ENCODE peak calls at places on chromosomes 4 and X, in eight cellular contexts. H is colonic mucosa, W is HCT116, O is tibial artery, B is left lung, T is psoas muscle, Z is AG04450, S is lower leg skin. J is an unnamed sample.

GRCh38 chr4:3221996-3222395 is 27.0 kb upstream of the MSANTD1 start:
- DNase-seq in H (no peak), W (no peak), O (peak), B (peak), T (peak), Z (no peak), S (no peak), J (no peak)

GRCh38 chr4:28432348-28433025 is 1571.8 kb downstream of the STIM2 start:
- DNase-seq in H (no peak), W (no peak), O (no peak), B (no peak), T (no peak), Z (no peak), S (no peak), J (no peak)

GRCh38 chr4:2064276-2064991 is 5.3 kb downstream of the NAT8L start:
- DNase-seq in H (peak), W (no peak), O (no peak), B (no peak), T (no peak), Z (no peak), S (no peak), J (no peak)

GRCh38 chrX:54808109-54808604 is 612 bp downstream of the MAGED2 start:
- DNase-seq in H (peak), W (peak), O (peak), B (peak), T (peak), Z (peak), S (peak), J (peak)

GRCh38 chr4:22496165-22496813 is 19.6 kb downstream of the ADGRA3 start:
- DNase-seq in H (no peak), W (no peak), O (no peak), B (no peak), T (no peak), Z (no peak), S (no peak), J (peak)

GRCh38 chrX:5681159-5681558 is 547.5 kb downstream of the NLGN4X start:
- DNase-seq in H (no peak), W (no peak), O (no peak), B (no peak), T (no peak), Z (no peak), S (no peak), J (peak)

GRCh38 chrX:36897690-36898089 is 110.5 kb upstream of the FAM47C start:
- DNase-seq in H (no peak), W (no peak), O (no peak), B (no peak), T (no peak), Z (no peak), S (no peak), J (no peak)

GRCh38 chrX:1390621-1391369 is 1.1 kb downstream of the SLC25A6 start:
- DNase-seq in H (no peak), W (no peak), O (peak), B (peak), T (peak), Z (no peak), S (peak), J (no peak)

GRCh38 chrX:51336584-51336983 is 4.0 kb downstream of the NUDT10 start:
- DNase-seq in H (no peak), W (peak), O (no peak), B (no peak), T (no peak), Z (no peak), S (no peak), J (peak)

GRCh38 chr4:103075435-103075893 is 1.1 kb downstream of the SLC9B2 start:
- DNase-seq in H (no peak), W (peak), O (no peak), B (no peak), T (no peak), Z (no peak), S (no peak), J (peak)

GRCh38 chr4:188107931-188108843 is 1.2 kb downstream of the TRIML2 start:
- DNase-seq in H (no peak), W (peak), O (no peak), B (no peak), T (no peak), Z (no peak), S (no peak), J (peak)

GRCh38 chrX:151985955-151986354 is 11.5 kb upstream of the GABRE start:
- DNase-seq in H (peak), W (no peak), O (peak), B (no peak), T (no peak), Z (no peak), S (peak), J (peak)

GRCh38 chrX:51899741-51900140 is 6.3 kb downstream of the MAGED1 start:
- DNase-seq in H (no peak), W (no peak), O (no peak), B (no peak), T (no peak), Z (no peak), S (no peak), J (peak)

GRCh38 chrX:29858714-29859113 is 356.6 kb upstream of the MAGEB2 start:
- DNase-seq in H (no peak), W (no peak), O (no peak), B (no peak), T (no peak), Z (peak), S (no peak), J (peak)

GRCh38 chrX:139204903-139205667 is 325.5 kb upstream of the F9 start:
- DNase-seq in H (peak), W (no peak), O (no peak), B (no peak), T (peak), Z (no peak), S (peak), J (peak)

GRCh38 chr4:159390648-159391047 is 287.8 kb downstream of the RAPGEF2 start:
- DNase-seq in H (no peak), W (peak), O (no peak), B (no peak), T (no peak), Z (peak), S (no peak), J (peak)

GRCh38 chr4:151206241-151207005 is 70.5 kb upstream of the PRSS48 start:
- DNase-seq in H (no peak), W (no peak), O (no peak), B (no peak), T (no peak), Z (no peak), S (no peak), J (no peak)

GRCh38 chrX:82163701-82164100 is 961.8 kb downstream of the SH3BGRL start:
- DNase-seq in H (no peak), W (no peak), O (no peak), B (no peak), T (no peak), Z (no peak), S (no peak), J (peak)

GRCh38 chrX:118199997-118200396 is 83.4 kb upstream of the KLHL13 start:
- DNase-seq in H (no peak), W (no peak), O (no peak), B (no peak), T (no peak), Z (no peak), S (no peak), J (no peak)

GRCh38 chrX:120697053-120697452 is 67.2 kb upstream of the C1GALT1C1 start:
- DNase-seq in H (no peak), W (no peak), O (no peak), B (no peak), T (no peak), Z (no peak), S (no peak), J (no peak)

GRCh38 chr4:106868381-106869035 is 167.6 kb downstream of the DKK2 start:
- DNase-seq in H (no peak), W (peak), O (no peak), B (no peak), T (no peak), Z (no peak), S (no peak), J (peak)

GRCh38 chr4:53674891-53675290 is 83.6 kb upstream of the LNX1 start:
- DNase-seq in H (no peak), W (no peak), O (no peak), B (no peak), T (no peak), Z (no peak), S (no peak), J (no peak)

GRCh38 chr4:10237131-10237530 is 120.5 kb upstream of the WDR1 start:
- DNase-seq in H (no peak), W (no peak), O (no peak), B (no peak), T (no peak), Z (no peak), S (no peak), J (no peak)

GRCh38 chr4:86055898-86056297 is 304.0 kb downstream of the MAPK10 start:
- DNase-seq in H (no peak), W (peak), O (no peak), B (no peak), T (no peak), Z (no peak), S (no peak), J (no peak)

GRCh38 chrX:96436105-96436504 is 248.5 kb upstream of the DIAPH2 start:
- DNase-seq in H (no peak), W (no peak), O (no peak), B (no peak), T (no peak), Z (peak), S (no peak), J (peak)

GRCh38 chrX:49840679-49841078 is 11.6 kb downstream of the PAGE4 start:
- DNase-seq in H (peak), W (peak), O (no peak), B (peak), T (peak), Z (no peak), S (no peak), J (peak)

GRCh38 chr4:105145913-105146285 is 777 bp upstream of the TET2 start:
- DNase-seq in H (peak), W (no peak), O (peak), B (peak), T (no peak), Z (no peak), S (peak), J (no peak)

GRCh38 chr4:139300431-139301142 is 718 bp upstream of the NAA15 start:
- DNase-seq in H (peak), W (no peak), O (no peak), B (no peak), T (no peak), Z (no peak), S (no peak), J (peak)

GRCh38 chr4:121011780-121012340 is 60.5 kb downstream of the NDNF start:
- DNase-seq in H (no peak), W (no peak), O (no peak), B (no peak), T (no peak), Z (no peak), S (no peak), J (no peak)

GRCh38 chr4:69057620-69058409 is 38.5 kb upstream of the UGT2B7 start:
- DNase-seq in H (peak), W (no peak), O (no peak), B (no peak), T (no peak), Z (no peak), S (no peak), J (no peak)

GRCh38 chr4:24971192-24971591 is 58.4 kb upstream of the CCDC149 start:
- DNase-seq in H (no peak), W (no peak), O (no peak), B (no peak), T (no peak), Z (no peak), S (no peak), J (no peak)

GRCh38 chr4:67700119-67700873 is 659 bp downstream of the UBA6 start:
- DNase-seq in H (no peak), W (no peak), O (no peak), B (no peak), T (no peak), Z (no peak), S (no peak), J (peak)

GRCh38 chr4:105944535-105944934 is 49.3 kb downstream of the NPNT start:
- DNase-seq in H (no peak), W (no peak), O (no peak), B (no peak), T (no peak), Z (no peak), S (no peak), J (peak)

GRCh38 chr4:184118516-184118915 is 99.2 kb downstream of the ENPP6 start:
- DNase-seq in H (no peak), W (no peak), O (no peak), B (no peak), T (no peak), Z (no peak), S (no peak), J (no peak)

GRCh38 chrX:118603981-118604380 is 108.4 kb downstream of the DOCK11 start:
- DNase-seq in H (peak), W (peak), O (no peak), B (no peak), T (no peak), Z (peak), S (no peak), J (peak)

GRCh38 chrX:132413459-132413858 is 75.4 kb downstream of the MBNL3 start:
- DNase-seq in H (no peak), W (peak), O (no peak), B (no peak), T (no peak), Z (no peak), S (no peak), J (no peak)

GRCh38 chrX:56728321-56728720 is 722 bp upstream of the NBDY start:
- DNase-seq in H (no peak), W (no peak), O (no peak), B (no peak), T (no peak), Z (no peak), S (no peak), J (no peak)

GRCh38 chrX:153875391-153876111 is 10.4 kb downstream of the L1CAM start:
- DNase-seq in H (peak), W (no peak), O (peak), B (peak), T (peak), Z (no peak), S (peak), J (peak)

GRCh38 chr4:27129871-27130277 is 269.2 kb downstream of the STIM2 start:
- DNase-seq in H (no peak), W (no peak), O (no peak), B (no peak), T (peak), Z (no peak), S (no peak), J (no peak)

GRCh38 chr4:99202536-99202935 is 16.5 kb downstream of the ADH6 start:
- DNase-seq in H (no peak), W (no peak), O (no peak), B (no peak), T (no peak), Z (no peak), S (no peak), J (peak)

GRCh38 chr4:99207069-99207743 is 11.8 kb downstream of the ADH6 start:
- DNase-seq in H (no peak), W (no peak), O (no peak), B (no peak), T (no peak), Z (no peak), S (no peak), J (no peak)

GRCh38 chr4:99202094-99202493 is 17.0 kb downstream of the ADH6 start:
- DNase-seq in H (no peak), W (no peak), O (no peak), B (no peak), T (no peak), Z (no peak), S (no peak), J (no peak)

GRCh38 chr4:99207911-99208718 is 10.9 kb downstream of the ADH6 start:
- DNase-seq in H (no peak), W (no peak), O (no peak), B (no peak), T (no peak), Z (no peak), S (no peak), J (peak)

DNA sequence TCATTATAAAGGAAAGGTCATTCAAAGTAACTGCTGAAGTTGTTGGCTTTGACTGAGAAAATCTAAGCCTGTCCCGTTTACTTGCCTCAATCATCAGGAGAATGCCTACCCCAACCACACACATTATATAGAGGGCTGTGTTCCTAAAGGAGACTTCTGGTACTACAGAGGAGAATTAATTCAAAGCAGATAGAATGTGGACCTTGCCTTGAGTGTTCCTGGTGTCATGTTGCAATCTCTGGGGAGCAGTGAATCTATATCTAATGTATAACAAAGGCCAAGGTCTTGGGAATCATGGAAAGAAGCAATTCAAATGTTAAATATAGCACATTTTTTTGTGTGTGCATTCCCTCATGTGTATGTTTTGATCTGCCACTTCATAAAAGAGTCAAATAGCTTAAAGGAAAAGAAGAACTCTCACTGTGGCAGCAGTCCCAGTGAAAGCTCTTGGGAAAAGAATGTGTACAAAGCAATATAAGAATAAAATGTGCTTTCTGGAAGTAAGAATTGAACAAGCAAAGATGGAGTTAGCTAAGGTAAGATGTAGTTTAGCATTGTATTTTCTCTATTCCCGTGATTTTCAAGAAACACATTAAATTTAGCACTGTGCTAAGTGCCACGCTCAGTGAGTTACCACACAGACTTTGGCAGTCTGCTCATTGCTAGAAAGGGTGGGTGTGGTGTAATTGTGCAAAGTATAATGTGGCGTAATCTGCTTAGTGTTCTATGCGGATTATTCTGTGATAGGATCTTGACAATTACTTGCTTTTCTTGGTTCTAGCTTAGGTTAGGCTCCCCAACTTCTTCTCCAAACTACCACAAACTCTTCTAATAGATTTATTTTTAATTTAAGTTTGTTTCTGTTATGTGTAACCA is 13.7 kb downstream of the ADH6 start:
- DNase-seq in H (peak), W (no peak), O (peak), B (no peak), T (no peak), Z (no peak), S (no peak), J (peak)
- TF ChIP-seq CTCF in H (no peak), W (no peak), O (no peak), B (no peak), T (no peak), Z (no peak), S (no peak), J (peak)

DNA sequence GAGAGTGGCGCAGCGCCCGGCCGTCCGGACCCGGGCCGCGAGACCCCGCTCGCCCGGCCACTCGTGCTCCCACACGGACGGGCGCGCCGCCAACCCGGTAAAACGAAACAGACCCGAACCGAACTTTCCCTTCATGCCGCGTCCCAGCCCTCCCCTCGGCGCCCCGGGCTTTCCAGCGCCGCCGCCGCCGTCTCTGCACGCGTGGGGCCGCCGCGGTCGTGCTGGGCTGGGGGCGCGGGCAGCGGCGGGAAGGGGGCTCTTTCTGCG is 222 bp downstream of the SMAD1 start:
- DNase-seq in H (no peak), W (no peak), O (no peak), B (no peak), T (no peak), Z (no peak), S (no peak), J (no peak)
- H3K4me3 ChIP-seq in H (peak), W (peak), O (peak), B (peak), T (peak), Z (peak), S (peak), J (peak)

DNA sequence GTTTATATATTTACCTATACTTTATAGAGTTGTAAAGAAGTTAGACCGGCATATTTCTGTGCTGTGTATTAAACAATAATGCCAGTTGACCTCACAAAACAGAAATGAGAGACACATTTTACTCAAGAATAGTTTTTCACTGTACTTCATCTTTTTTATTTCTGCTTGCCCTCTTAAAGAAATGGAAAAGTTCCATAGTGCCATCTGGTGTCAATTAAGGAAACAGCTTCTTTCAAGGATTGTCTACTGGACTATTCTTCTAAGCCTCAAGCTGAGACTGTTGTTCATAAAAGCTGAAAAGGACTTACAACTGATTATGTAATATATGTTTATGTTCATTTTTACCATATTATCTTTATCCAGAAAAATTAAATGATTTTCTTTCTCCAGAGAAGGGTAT is 1523.8 kb downstream of the ARAP2 start:
- DNase-seq in H (no peak), W (peak), O (no peak), B (no peak), T (no peak), Z (no peak), S (no peak), J (peak)
- TF ChIP-seq CTCF in H (no peak), W (peak), O (no peak), B (peak), T (peak), Z (peak), S (no peak), J (peak)

GRCh38 chrX:129698150-129698549 is 40.6 kb upstream of the XPNPEP2 start:
- DNase-seq in H (no peak), W (no peak), O (no peak), B (no peak), T (no peak), Z (no peak), S (no peak), J (no peak)

GRCh38 chrX:129695937-129696336 is 41.2 kb upstream of the APLN start:
- DNase-seq in H (no peak), W (no peak), O (no peak), B (no peak), T (no peak), Z (no peak), S (peak), J (no peak)

GRCh38 chrX:129695535-129695934 is 40.8 kb upstream of the APLN start:
- DNase-seq in H (no peak), W (no peak), O (no peak), B (no peak), T (no peak), Z (no peak), S (peak), J (no peak)

GRCh38 chrX:129696463-129697155 is 41.9 kb upstream of the APLN start:
- DNase-seq in H (no peak), W (no peak), O (no peak), B (no peak), T (no peak), Z (no peak), S (peak), J (no peak)

DNA sequence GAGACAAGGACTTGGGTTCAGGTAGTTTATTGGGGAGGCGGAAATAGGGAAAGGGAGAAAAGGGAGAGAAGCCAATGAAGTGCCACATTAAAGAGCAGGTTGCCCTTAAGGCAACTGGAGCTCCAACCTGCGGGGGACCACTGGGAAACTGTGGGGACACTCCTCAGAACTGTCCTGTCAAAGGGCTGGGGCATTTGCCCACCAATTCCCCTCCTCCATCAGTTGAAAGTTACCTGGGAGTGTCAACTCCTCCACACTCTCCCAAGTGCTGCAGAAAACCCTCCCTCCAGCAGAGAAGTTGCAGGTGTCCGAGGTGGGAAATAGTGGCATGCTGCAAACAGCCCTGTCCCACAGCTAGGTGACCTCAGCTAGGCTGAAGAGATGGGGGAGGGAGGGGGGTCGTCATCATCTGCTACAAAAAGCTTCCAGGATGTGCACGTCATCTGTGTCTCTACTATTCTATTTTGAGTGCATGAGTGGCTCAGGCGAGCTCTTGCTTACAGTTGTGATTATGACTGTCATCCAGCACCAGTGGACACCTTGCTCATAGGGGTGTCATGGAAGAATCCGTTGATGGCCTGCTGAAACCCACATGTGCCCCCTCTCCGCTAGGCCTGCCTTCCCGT is 41.5 kb upstream of the XPNPEP2 start:
- DNase-seq in H (no peak), W (no peak), O (no peak), B (no peak), T (no peak), Z (no peak), S (peak), J (no peak)
- H3K4me3 ChIP-seq in H (no peak), W (no peak), O (no peak), B (no peak), T (no peak), Z (no peak), S (no peak), J (no peak)

J was measured in AG10803.